ENCODE peak calls at places on chromosomes 5 and 9, in six cellular contexts. R, L, J, I, A and H are unnamed samples.

GRCh38 chr9:69745716-69746538 is 13.9 kb downstream of the PTAR1 start:
- DNase-seq in R (no peak), L (no peak), J (no peak), I (no peak), A (no peak), H (no peak)

GRCh38 chr5:78731884-78732283 is 83.3 kb upstream of the LHFPL2 start:
- DNase-seq in R (no peak), L (no peak), J (no peak), I (no peak), A (no peak), H (no peak)

GRCh38 chr5:83817591-83817990 is 96.9 kb upstream of the HAPLN1 start:
- DNase-seq in R (no peak), L (no peak), J (no peak), I (no peak), A (no peak), H (no peak)

GRCh38 chr5:150789431-150789830 is 10.9 kb downstream of the SMIM3 start:
- DNase-seq in R (no peak), L (no peak), J (no peak), I (no peak), A (no peak), H (no peak)

GRCh38 chr5:147743686-147744332 is 38.7 kb downstream of the JAKMIP2 start:
- DNase-seq in R (no peak), L (no peak), J (no peak), I (no peak), A (no peak), H (no peak)

GRCh38 chr9:137825324-137825991 is 52.1 kb upstream of the CACNA1B start:
- DNase-seq in R (no peak), L (no peak), J (peak; percentile 26), I (no peak), A (no peak), H (no peak)

GRCh38 chr9:113960748-113961147 is 84.6 kb downstream of the ZNF618 start:
- DNase-seq in R (no peak), L (no peak), J (no peak), I (no peak), A (no peak), H (no peak)

GRCh38 chr5:139637438-139638089 is 10.6 kb upstream of the CXXC5 start:
- DNase-seq in R (peak; percentile 83), L (no peak), J (peak; percentile 85), I (no peak), A (peak; percentile 80), H (peak; percentile 95)

GRCh38 chr5:3542158-3542557 is 53.5 kb upstream of the IRX1 start:
- DNase-seq in R (no peak), L (no peak), J (no peak), I (no peak), A (no peak), H (no peak)

GRCh38 chr5:126300293-126300692 is 122.9 kb upstream of the GRAMD2B start:
- DNase-seq in R (no peak), L (no peak), J (no peak), I (no peak), A (no peak), H (no peak)

GRCh38 chr5:39171647-39172046 is 47.7 kb downstream of the FYB1 start:
- DNase-seq in R (no peak), L (no peak), J (no peak), I (no peak), A (no peak), H (no peak)

GRCh38 chr5:94832685-94833084 is 214.2 kb downstream of the SLF1 start:
- DNase-seq in R (no peak), L (no peak), J (no peak), I (no peak), A (no peak), H (no peak)

DNA sequence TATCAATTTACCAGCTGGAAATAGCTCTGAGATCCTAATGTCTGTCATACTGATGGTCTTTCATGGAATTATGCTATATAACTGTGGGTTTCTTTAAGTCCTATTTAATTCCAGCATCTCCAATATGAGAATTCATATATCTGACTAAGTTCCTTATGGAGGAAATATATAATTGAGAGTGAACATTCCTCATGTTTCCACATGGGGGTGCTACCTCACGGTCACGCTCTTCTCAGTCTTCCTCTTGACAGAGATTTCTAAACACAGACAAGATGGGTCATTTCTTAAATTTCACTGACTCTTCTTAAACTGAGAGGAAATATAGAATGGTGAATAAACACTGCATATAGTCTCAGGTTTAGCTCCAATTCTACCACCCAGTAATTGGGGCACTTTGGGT is 212.1 kb downstream of the SLF1 start:
- DNase-seq in R (no peak), L (peak; percentile 8), J (no peak), I (no peak), A (no peak), H (no peak)
- TF ChIP-seq CTCF in R (no peak), L (peak; percentile 50), J (no peak), I (no peak), A (no peak), H (no peak)

GRCh38 chr9:86966852-86967511 is 19.7 kb upstream of the GAS1 start:
- DNase-seq in R (no peak), L (no peak), J (peak; percentile 12), I (no peak), A (no peak), H (peak; percentile 83)

GRCh38 chr9:86968258-86968920 is 21.1 kb upstream of the GAS1 start:
- DNase-seq in R (no peak), L (no peak), J (no peak), I (no peak), A (no peak), H (no peak)

GRCh38 chr9:86960938-86961337 is 13.6 kb upstream of the GAS1 start:
- DNase-seq in R (no peak), L (no peak), J (no peak), I (no peak), A (no peak), H (no peak)

GRCh38 chr9:86962692-86963091 is 15.4 kb upstream of the GAS1 start:
- DNase-seq in R (no peak), L (no peak), J (no peak), I (no peak), A (no peak), H (no peak)

GRCh38 chr9:86965627-86966395 is 18.5 kb upstream of the GAS1 start:
- DNase-seq in R (no peak), L (no peak), J (no peak), I (no peak), A (no peak), H (no peak)
- TF ChIP-seq POLR2AphosphoS5 in R (no peak), L (no peak), J (no peak), I (no peak), A (no peak), H (peak; percentile 56)

DNA sequence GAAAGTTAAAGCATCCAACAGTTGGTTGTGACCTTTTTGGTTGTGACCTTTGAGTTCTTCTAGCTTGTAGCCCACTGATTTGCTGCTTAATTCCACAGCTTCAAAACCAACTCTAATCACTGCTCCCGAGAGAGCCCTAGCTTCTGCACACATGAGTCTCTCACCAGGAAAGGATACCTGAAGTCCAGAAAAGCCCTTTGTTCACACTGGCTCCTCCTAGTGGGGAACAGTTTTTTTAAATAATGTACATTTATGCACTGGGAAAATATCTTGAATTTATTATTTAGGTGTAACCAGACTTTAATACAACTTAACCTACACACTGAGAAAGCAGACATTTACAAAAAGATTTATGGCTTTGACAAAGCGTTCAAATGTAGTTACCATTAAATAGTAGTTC is 120.2 kb upstream of the CCDC152 start:
- DNase-seq in R (no peak), L (peak; percentile 22), J (no peak), I (no peak), A (no peak), H (no peak)
- TF ChIP-seq CTCF in R (no peak), L (peak; percentile 37), J (peak; percentile 14), I (no peak), A (no peak), H (no peak)

GRCh38 chr5:138469540-138470321 is 4.5 kb downstream of the EGR1 start:
- DNase-seq in R (peak; percentile 55), L (peak; percentile 88), J (peak; percentile 65), I (peak; percentile 31), A (no peak), H (peak; percentile 86)
- TF ChIP-seq POLR2AphosphoS5 in R (peak; percentile 96), L (peak; percentile 81), J (peak; percentile 91), I (peak; percentile 92), A (peak; percentile 7), H (peak; percentile 41)

DNA sequence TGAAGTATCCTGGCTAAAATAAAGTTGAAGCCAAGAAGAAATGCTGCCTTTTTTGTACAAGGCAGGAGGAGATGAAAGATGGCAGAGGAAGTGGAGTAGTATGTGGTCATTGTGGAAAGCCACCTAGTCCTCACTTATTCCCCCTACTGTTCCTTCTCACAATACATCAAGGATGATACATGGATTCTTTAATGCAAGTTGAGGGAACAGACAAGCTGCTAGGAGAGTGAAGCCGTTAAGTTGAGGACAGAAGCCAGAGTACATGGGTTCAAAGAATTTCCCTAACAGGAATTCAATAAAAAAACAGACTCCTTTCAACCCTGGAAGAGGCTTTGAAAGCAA is 73.8 kb downstream of the MRPS27 start:
- DNase-seq in R (no peak), L (no peak), J (no peak), I (no peak), A (no peak), H (no peak)
- TF ChIP-seq CTCF in R (peak; percentile 14), L (peak; percentile 49), J (no peak), I (no peak), A (no peak), H (no peak)